ENCODE peak calls at places on chromosomes 6 and 20, in seven cellular contexts. One of them, this sample, is unnamed.

GRCh38 chr20:50101281-50101680 is 11.7 kb downstream of the UBE2V1 start:
- DNase-seq in endothelial cell: no peak
- DNase-seq in posterior cingulate gyrus: no peak
- DNase-seq in COR-L47: no peak
- DNase-seq in H7: no peak
- DNase-seq in cardiac muscle cell: no peak
- DNase-seq in RPMI7951: no peak
- DNase-seq in this sample: no peak

GRCh38 chr6:157172088-157172768 is 151.1 kb downstream of the TMEM242 start:
- DNase-seq in endothelial cell: no peak
- DNase-seq in posterior cingulate gyrus: no peak
- DNase-seq in COR-L47: peak
- DNase-seq in H7: no peak
- DNase-seq in cardiac muscle cell: no peak
- DNase-seq in RPMI7951: no peak
- DNase-seq in this sample: no peak

GRCh38 chr20:37256286-37256685 is 5.3 kb downstream of the GHRH start:
- DNase-seq in endothelial cell: no peak
- DNase-seq in posterior cingulate gyrus: no peak
- DNase-seq in COR-L47: no peak
- DNase-seq in H7: no peak
- DNase-seq in cardiac muscle cell: no peak
- DNase-seq in RPMI7951: no peak
- DNase-seq in this sample: peak

GRCh38 chr6:14035448-14035847 is 82.1 kb upstream of the CD83 start:
- DNase-seq in endothelial cell: no peak
- DNase-seq in posterior cingulate gyrus: no peak
- DNase-seq in COR-L47: no peak
- DNase-seq in H7: peak
- DNase-seq in cardiac muscle cell: peak
- DNase-seq in RPMI7951: peak
- DNase-seq in this sample: peak

GRCh38 chr20:40506567-40506966 is 182.5 kb downstream of the MAFB start:
- DNase-seq in endothelial cell: no peak
- DNase-seq in posterior cingulate gyrus: peak
- DNase-seq in COR-L47: no peak
- DNase-seq in H7: peak
- DNase-seq in cardiac muscle cell: no peak
- DNase-seq in RPMI7951: peak
- DNase-seq in this sample: peak

GRCh38 chr20:19968488-19969073 is 48.6 kb upstream of the NAA20 start:
- DNase-seq in endothelial cell: no peak
- DNase-seq in posterior cingulate gyrus: no peak
- DNase-seq in COR-L47: peak
- DNase-seq in H7: no peak
- DNase-seq in cardiac muscle cell: no peak
- DNase-seq in RPMI7951: no peak
- DNase-seq in this sample: no peak

GRCh38 chr6:72787521-72788031 is 165.7 kb downstream of the KCNQ5 start:
- DNase-seq in endothelial cell: no peak
- DNase-seq in posterior cingulate gyrus: no peak
- DNase-seq in COR-L47: no peak
- DNase-seq in H7: peak
- DNase-seq in cardiac muscle cell: peak
- DNase-seq in RPMI7951: peak
- DNase-seq in this sample: peak

GRCh38 chr6:134523903-134524302 is 206.0 kb upstream of the SGK1 start:
- DNase-seq in endothelial cell: no peak
- DNase-seq in posterior cingulate gyrus: no peak
- DNase-seq in COR-L47: no peak
- DNase-seq in H7: no peak
- DNase-seq in cardiac muscle cell: no peak
- DNase-seq in RPMI7951: no peak
- DNase-seq in this sample: no peak

GRCh38 chr20:1868856-1869255 is 26.4 kb upstream of the SIRPA start:
- DNase-seq in endothelial cell: no peak
- DNase-seq in posterior cingulate gyrus: no peak
- DNase-seq in COR-L47: no peak
- DNase-seq in H7: no peak
- DNase-seq in cardiac muscle cell: no peak
- DNase-seq in RPMI7951: peak
- DNase-seq in this sample: peak

GRCh38 chr6:66926060-66926459 is 1219.0 kb upstream of the EYS start:
- DNase-seq in endothelial cell: no peak
- DNase-seq in posterior cingulate gyrus: no peak
- DNase-seq in COR-L47: no peak
- DNase-seq in H7: no peak
- DNase-seq in cardiac muscle cell: no peak
- DNase-seq in RPMI7951: no peak
- DNase-seq in this sample: peak

GRCh38 chr6:12967686-12968085 is 251.1 kb downstream of the PHACTR1 start:
- DNase-seq in endothelial cell: no peak
- DNase-seq in posterior cingulate gyrus: no peak
- DNase-seq in COR-L47: no peak
- DNase-seq in H7: no peak
- DNase-seq in cardiac muscle cell: no peak
- DNase-seq in RPMI7951: peak
- DNase-seq in this sample: no peak

GRCh38 chr6:46690126-46690525 is 2.4 kb downstream of the TDRD6 start:
- DNase-seq in endothelial cell: no peak
- DNase-seq in posterior cingulate gyrus: no peak
- DNase-seq in COR-L47: no peak
- DNase-seq in H7: no peak
- DNase-seq in cardiac muscle cell: no peak
- DNase-seq in RPMI7951: no peak
- DNase-seq in this sample: peak

GRCh38 chr6:160931378-160932343 is 59.9 kb upstream of the MAP3K4 start:
- DNase-seq in endothelial cell: no peak
- DNase-seq in posterior cingulate gyrus: no peak
- DNase-seq in COR-L47: no peak
- DNase-seq in H7: no peak
- DNase-seq in cardiac muscle cell: no peak
- DNase-seq in RPMI7951: no peak
- DNase-seq in this sample: no peak

GRCh38 chr6:143183735-143184134 is 123.0 kb downstream of the AIG1 start:
- DNase-seq in endothelial cell: no peak
- DNase-seq in posterior cingulate gyrus: no peak
- DNase-seq in COR-L47: no peak
- DNase-seq in H7: no peak
- DNase-seq in cardiac muscle cell: no peak
- DNase-seq in RPMI7951: peak
- DNase-seq in this sample: no peak

GRCh38 chr6:79134699-79135474 is 56.8 kb upstream of the PHIP start:
- DNase-seq in endothelial cell: no peak
- DNase-seq in posterior cingulate gyrus: no peak
- DNase-seq in COR-L47: peak
- DNase-seq in H7: no peak
- DNase-seq in cardiac muscle cell: no peak
- DNase-seq in RPMI7951: no peak
- DNase-seq in this sample: no peak

GRCh38 chr6:158270389-158271127 is 41.7 kb upstream of the TULP4 start:
- DNase-seq in endothelial cell: no peak
- DNase-seq in posterior cingulate gyrus: no peak
- DNase-seq in COR-L47: no peak
- DNase-seq in H7: no peak
- DNase-seq in cardiac muscle cell: no peak
- DNase-seq in RPMI7951: no peak
- DNase-seq in this sample: no peak

GRCh38 chr6:44110005-44110681 is 17.1 kb downstream of the MRPL14 start:
- DNase-seq in endothelial cell: no peak
- DNase-seq in posterior cingulate gyrus: no peak
- DNase-seq in COR-L47: no peak
- DNase-seq in H7: no peak
- DNase-seq in cardiac muscle cell: no peak
- DNase-seq in RPMI7951: no peak
- DNase-seq in this sample: peak

GRCh38 chr20:6504826-6505225 is 262.7 kb upstream of the BMP2 start:
- DNase-seq in endothelial cell: no peak
- DNase-seq in posterior cingulate gyrus: no peak
- DNase-seq in COR-L47: no peak
- DNase-seq in H7: no peak
- DNase-seq in cardiac muscle cell: no peak
- DNase-seq in RPMI7951: peak
- DNase-seq in this sample: no peak

GRCh38 chr6:17091122-17091521 is 10.7 kb upstream of the STMND1 start:
- DNase-seq in endothelial cell: no peak
- DNase-seq in posterior cingulate gyrus: no peak
- DNase-seq in COR-L47: no peak
- DNase-seq in H7: no peak
- DNase-seq in cardiac muscle cell: no peak
- DNase-seq in RPMI7951: no peak
- DNase-seq in this sample: no peak